ENCODE peak calls at places on chromosomes 4 and X, in five cellular contexts. R is activated B cell treated with CpG ODN at 0.5 μM for 24 hours; S is activated CD8-positive, alpha-beta memory T cell treated with anti-CD3 and anti-CD28 coated beads for 4 hours; L is NCI-H1417; O is stimulated activated CD8-positive, alpha-beta memory T cell treated with anti-CD3 and anti-CD28 coated beads, Interleukin-4, amount 100 ng/mL, for 24 hours. F is an unnamed sample.

GRCh38 chrX:46770006-46770816 is 11.3 kb upstream of the SLC9A7 start:
- DNase-seq in L (no peak), R (no peak), O (no peak), S (no peak), F (no peak)

GRCh38 chrX:66638591-66639500 is at the start of gene EDA2R:
- DNase-seq in S (no peak), R (no peak), L (no peak), O (no peak), F (no peak)

GRCh38 chrX:138886769-138887168 is 175.3 kb upstream of the FGF13 start:
- DNase-seq in R (no peak), L (no peak), O (no peak), S (no peak), F (no peak)

GRCh38 chr4:174284181-174284886 is 623 bp downstream of the CEP44 start:
- DNase-seq in S (no peak), L (no peak), O (no peak), R (no peak), F (no peak)

GRCh38 chr4:147515220-147515936 is 34.5 kb downstream of the EDNRA start:
- DNase-seq in R (no peak), L (no peak), O (no peak), S (no peak), F (no peak)

GRCh38 chr4:20700007-20700761 is at the start of gene PACRGL:
- DNase-seq in L (peak), S (peak), R (peak), O (peak), F (peak)

GRCh38 chr4:86388252-86388651 is 28.4 kb upstream of the MAPK10 start:
- DNase-seq in S (no peak), L (no peak), R (no peak), O (no peak), F (no peak)

GRCh38 chrX:41921492-41922124 is 1.7 kb downstream of the CASK start:
- DNase-seq in S (no peak), L (no peak), R (no peak), O (no peak), F (no peak)

GRCh38 chrX:134932528-134933217 is 58.1 kb upstream of the SMIM10 start:
- DNase-seq in O (no peak), R (no peak), L (no peak), S (no peak), F (no peak)

GRCh38 chr4:38266616-38267015 is 306.4 kb downstream of the PTTG2 start:
- DNase-seq in O (no peak), S (no peak), R (no peak), L (no peak), F (peak)

GRCh38 chr4:85478576-85478975 is 3.6 kb downstream of the ARHGAP24 start:
- DNase-seq in O (no peak), R (no peak), S (no peak), L (no peak), F (no peak)

GRCh38 chr4:168383510-168383909 is 65.0 kb upstream of the DDX60 start:
- DNase-seq in O (no peak), S (no peak), L (no peak), R (no peak), F (no peak)

GRCh38 chrX:33198561-33199279 is 12.6 kb downstream of the DMD start:
- DNase-seq in S (no peak), R (no peak), O (no peak), L (no peak), F (no peak)

GRCh38 chr4:176191974-176192373 is 3.4 kb downstream of the SPATA4 start:
- DNase-seq in L (peak), S (no peak), R (no peak), O (no peak), F (no peak)

GRCh38 chr4:128225148-128225547 is 62.5 kb downstream of the PGRMC2 start:
- DNase-seq in S (no peak), R (no peak), L (no peak), O (no peak), F (no peak)

GRCh38 chrX:150575415-150575814 is 7.0 kb downstream of the MTM1 start:
- DNase-seq in L (no peak), O (peak), S (peak), R (no peak), F (no peak)

GRCh38 chr4:182478475-182478874 is 235.3 kb downstream of the TENM3 start:
- DNase-seq in L (peak), S (no peak), O (no peak), R (no peak), F (no peak)

GRCh38 chrX:154381271-154381670 is 2.2 kb downstream of the EMD start:
- DNase-seq in L (no peak), O (no peak), S (no peak), R (no peak), F (no peak)

GRCh38 chrX:74614193-74614909 is at the start of gene RLIM:
- DNase-seq in R (peak), O (peak), S (peak), L (peak), F (peak)

GRCh38 chr4:119693127-119693526 is 64.5 kb upstream of the PDE5A start:
- DNase-seq in R (no peak), L (no peak), O (no peak), S (no peak), F (no peak)

GRCh38 chr4:71978192-71978845 is 53.5 kb upstream of the NPFFR2 start:
- DNase-seq in S (no peak), L (no peak), O (no peak), R (no peak), F (no peak)

GRCh38 chrX:9349572-9350259 is 115.1 kb upstream of the TBL1X start:
- DNase-seq in O (no peak), S (no peak), L (no peak), R (no peak), F (no peak)

GRCh38 chr4:182577411-182577810 is 334.2 kb downstream of the TENM3 start:
- DNase-seq in L (no peak), O (no peak), R (no peak), S (no peak), F (no peak)

GRCh38 chr4:140757220-140757607 is 1.0 kb upstream of the TBC1D9 start:
- DNase-seq in S (no peak), O (no peak), L (no peak), R (no peak), F (no peak)

GRCh38 chrX:100682939-100683338 is 38.9 kb downstream of the SRPX2 start:
- DNase-seq in R (no peak), S (no peak), O (no peak), L (no peak), F (no peak)

GRCh38 chr4:15778191-15778741 is at the start of gene CD38:
- DNase-seq in S (no peak), O (peak), R (peak), L (no peak), F (no peak)

GRCh38 chr4:93828830-93829530 is 427 bp downstream of the ATOH1 start:
- DNase-seq in S (no peak), L (peak), R (no peak), O (no peak), F (no peak)

GRCh38 chr4:8192748-8193738 is 6.0 kb upstream of the SH3TC1 start:
- DNase-seq in L (peak), S (no peak), R (peak), O (no peak), F (no peak)

GRCh38 chr4:173025131-173025530 is 143.5 kb upstream of the GALNT7 start:
- DNase-seq in O (no peak), R (no peak), S (no peak), L (peak), F (no peak)

GRCh38 chr4:7147261-7147660 is 45.1 kb upstream of the SORCS2 start:
- DNase-seq in R (no peak), L (no peak), S (no peak), O (no peak), F (no peak)

GRCh38 chr4:11650801-11651596 is 222.3 kb upstream of the HS3ST1 start:
- DNase-seq in S (no peak), R (no peak), L (no peak), O (no peak), F (no peak)

GRCh38 chr4:102608190-102608589 is 107.0 kb downstream of the NFKB1 start:
- DNase-seq in R (no peak), O (no peak), S (no peak), L (no peak), F (no peak)

GRCh38 chrX:6041630-6042029 is 187.0 kb downstream of the NLGN4X start:
- DNase-seq in L (no peak), S (no peak), O (no peak), R (no peak), F (no peak)